ENCODE peak calls at places on chromosomes 6 and 20, in nine cellular contexts. E is esophagus squamous epithelium; B is heart left ventricle; K is psoas muscle; T is PC-3; V is naive thymus-derived CD4-positive, alpha-beta T cell; Q is cardiac muscle cell; C is pancreas; J is neuronal stem cell. X is an unnamed sample.

GRCh38 chr6:7697820-7698623 is 27.9 kb upstream of the BMP6 start:
- DNase-seq in E (no peak), B (peak; percentile 41), K (no peak), T (peak; percentile 90), V (no peak), Q (peak; percentile 95), C (no peak), J (no peak), X (no peak)

GRCh38 chr6:168196385-168196860 is 117.4 kb upstream of the FRMD1 start:
- DNase-seq in E (no peak), B (no peak), K (no peak), T (peak; percentile 38), V (no peak), Q (peak; percentile 45), C (peak; percentile 62), J (no peak), X (no peak)

GRCh38 chr20:21515300-21516179 is 1.7 kb upstream of the NKX2-2 start:
- DNase-seq in E (no peak), B (no peak), K (no peak), T (no peak), V (no peak), Q (no peak), C (no peak), J (peak; percentile 61), X (no peak)

GRCh38 chr20:5913166-5913565 is 37.2 kb downstream of the TRMT6 start:
- DNase-seq in E (no peak), B (no peak), K (no peak), T (no peak), V (no peak), Q (no peak), C (no peak), J (no peak), X (no peak)

GRCh38 chr20:43751167-43752050 is 24.6 kb upstream of the GTSF1L start:
- DNase-seq in E (no peak), B (no peak), K (no peak), T (peak; percentile 96), V (no peak), Q (peak; percentile 71), C (no peak), J (no peak), X (no peak)

GRCh38 chr20:49110767-49111694 is 64.9 kb downstream of the CSE1L start:
- DNase-seq in E (no peak), B (no peak), K (no peak), T (no peak), V (no peak), Q (no peak), C (no peak), J (no peak), X (no peak)

GRCh38 chr20:59783020-59784010 is 150.1 kb downstream of the SYCP2 start:
- DNase-seq in E (no peak), B (peak; percentile 39), K (peak; percentile 66), T (peak; percentile 80), V (no peak), Q (peak; percentile 46), C (no peak), J (peak; percentile 77), X (peak; percentile 55)

GRCh38 chr20:58597021-58597940 is 53.8 kb upstream of the STX16 start:
- DNase-seq in E (no peak), B (no peak), K (peak; percentile 64), T (no peak), V (no peak), Q (no peak), C (no peak), J (no peak), X (no peak)

GRCh38 chr6:996271-996852 is 303.4 kb upstream of the EXOC2 start:
- DNase-seq in E (no peak), B (no peak), K (no peak), T (no peak), V (no peak), Q (no peak), C (no peak), J (no peak), X (no peak)

GRCh38 chr6:138007014-138007472 is 100.2 kb downstream of the PERP start:
- DNase-seq in E (no peak), B (no peak), K (no peak), T (peak; percentile 57), V (no peak), Q (peak; percentile 28), C (no peak), J (peak; percentile 23), X (peak; percentile 31)

GRCh38 chr6:11434565-11435326 is 102.8 kb upstream of the TMEM170B start:
- DNase-seq in E (no peak), B (no peak), K (no peak), T (peak; percentile 97), V (no peak), Q (peak; percentile 89), C (no peak), J (no peak), X (no peak)

GRCh38 chr6:52503853-52504777 is 72.7 kb downstream of the TRAM2 start:
- DNase-seq in E (peak; percentile 41), B (peak; percentile 94), K (peak; percentile 97), T (peak; percentile 99), V (no peak), Q (peak; percentile 71), C (peak; percentile 93), J (no peak), X (no peak)

GRCh38 chr20:37071481-37071911 is 24.3 kb downstream of the RBL1 start:
- DNase-seq in E (no peak), B (no peak), K (no peak), T (peak; percentile 21), V (peak; percentile 24), Q (peak; percentile 23), C (no peak), J (no peak), X (no peak)

GRCh38 chr6:28776269-28777146 is 147.3 kb downstream of the TRIM27 start:
- DNase-seq in E (no peak), B (no peak), K (no peak), T (peak; percentile 30), V (no peak), Q (no peak), C (no peak), J (no peak), X (no peak)

GRCh38 chr6:90401933-90402830 is 105.5 kb upstream of the BACH2 start:
- DNase-seq in E (no peak), B (no peak), K (no peak), T (no peak), V (no peak), Q (no peak), C (no peak), J (no peak), X (no peak)

GRCh38 chr6:72967329-72967728 is 258.0 kb downstream of the KHDC1L start:
- DNase-seq in E (no peak), B (no peak), K (no peak), T (no peak), V (no peak), Q (no peak), C (no peak), J (no peak), X (no peak)

GRCh38 chr20:33276303-33277113 is 6.5 kb upstream of the BPIFB1 start:
- DNase-seq in E (no peak), B (no peak), K (no peak), T (no peak), V (no peak), Q (no peak), C (no peak), J (no peak), X (no peak)

GRCh38 chr20:33273117-33273851 is 9.7 kb upstream of the BPIFB1 start:
- DNase-seq in E (no peak), B (no peak), K (no peak), T (no peak), V (no peak), Q (peak; percentile 17), C (no peak), J (no peak), X (no peak)

GRCh38 chr20:33277471-33278441 is 5.3 kb upstream of the BPIFB1 start:
- DNase-seq in E (no peak), B (no peak), K (no peak), T (peak; percentile 26), V (no peak), Q (peak; percentile 45), C (no peak), J (no peak), X (no peak)

GRCh38 chr20:33275215-33275614 is 7.8 kb upstream of the BPIFB1 start:
- DNase-seq in E (no peak), B (no peak), K (no peak), T (no peak), V (no peak), Q (no peak), C (no peak), J (no peak), X (no peak)

DNA sequence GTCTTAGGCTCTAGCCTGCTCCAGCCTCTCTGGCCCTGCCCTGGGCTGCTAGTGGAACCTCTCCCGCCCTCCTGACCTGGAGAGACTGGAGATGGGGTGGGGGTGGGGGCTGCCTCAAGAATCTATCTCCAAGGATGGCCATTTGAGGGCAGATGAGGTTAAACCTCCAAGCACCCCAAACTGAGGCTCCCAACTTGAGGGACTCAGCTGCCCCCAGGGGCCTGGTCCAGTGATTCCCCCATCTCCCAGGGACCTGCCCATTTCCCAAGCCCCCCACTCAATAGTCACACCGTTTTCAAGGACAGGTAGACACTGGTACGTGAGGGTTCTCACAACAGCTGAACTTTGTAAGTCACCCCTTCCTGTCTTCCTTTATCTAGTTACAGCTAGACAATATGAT is 7.1 kb upstream of the BPIFB1 start:
- DNase-seq in E (no peak), B (no peak), K (no peak), T (no peak), V (no peak), Q (no peak), C (no peak), J (no peak), X (no peak)
- H3K27me3 ChIP-seq in E (no peaks in the 10 kb centered on the region), B (peaks cover 7% of the 10 kb centered on the region), K (no peaks in the 10 kb centered on the region), T (peaks cover 68% of the 10 kb centered on the region), V (no peaks in the 10 kb centered on the region), Q (peaks cover 13% of the 10 kb centered on the region), C (no peaks in the 10 kb centered on the region), J (no peaks in the 10 kb centered on the region), X (no peaks in the 10 kb centered on the region)

DNA sequence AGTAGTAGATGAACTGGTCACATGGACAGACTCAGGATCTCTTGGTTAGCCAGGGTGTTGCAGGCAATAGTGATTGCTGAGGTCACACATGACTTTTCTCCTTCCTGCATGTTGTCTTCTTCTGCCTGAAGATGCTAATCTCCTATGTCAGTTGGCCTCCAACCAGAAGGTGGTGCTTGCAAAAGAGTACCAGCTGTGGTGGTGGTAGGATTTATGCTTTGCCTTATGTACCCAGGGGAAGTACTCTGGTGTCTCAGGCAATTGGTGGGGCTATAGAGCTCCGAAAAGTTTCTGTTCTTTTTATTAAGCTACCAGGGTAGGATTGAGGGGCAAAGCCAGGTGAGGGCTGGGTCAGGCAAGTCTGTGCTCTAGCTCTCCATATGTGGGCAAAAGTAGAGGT is 98.5 kb downstream of the CARMIL1 start:
- DNase-seq in E (no peak), B (no peak), K (no peak), T (no peak), V (no peak), Q (no peak), C (no peak), J (no peak), X (no peak)
- H3K27ac ChIP-seq in E (no peak overlapping the region), B (no peak overlapping the region), K (no peak overlapping the region), T (no peak overlapping the region), V (no peak overlapping the region), Q (no peak overlapping the region), C (no peak overlapping the region), J (no peak overlapping the region), X (no peak overlapping the region)

GRCh38 chr6:32643904-32644303 is 6.7 kb downstream of the HLA-DQA1 start:
- DNase-seq in E (no peak), B (no peak), K (no peak), T (no peak), V (no peak), Q (no peak), C (no peak), J (no peak), X (no peak)
- H3K4me1 ChIP-seq in E (no peaks in the 10 kb centered on the region), B (no peaks in the 10 kb centered on the region), K (no peaks in the 10 kb centered on the region), T (no peaks in the 10 kb centered on the region), V (peaks cover 4% of the 10 kb centered on the region), Q (no peaks in the 10 kb centered on the region), C (no peaks in the 10 kb centered on the region), J (no peaks in the 10 kb centered on the region), X (no peaks in the 10 kb centered on the region)

GRCh38 chr20:62455929-62456328 is 19.9 kb downstream of the GATA5 start:
- DNase-seq in E (no peak), B (no peak), K (no peak), T (no peak), V (no peak), Q (no peak), C (no peak), J (no peak), X (no peak)
- H3K27me3 ChIP-seq in E (no peaks in the 10 kb centered on the region), B (no peaks in the 10 kb centered on the region), K (no peaks in the 10 kb centered on the region), T (no peaks in the 10 kb centered on the region), V (no peaks in the 10 kb centered on the region), Q (no peaks in the 10 kb centered on the region), C (no peaks in the 10 kb centered on the region), J (no peaks in the 10 kb centered on the region), X (no peaks in the 10 kb centered on the region)